ENCODE peak calls at places on chromosome 11, in four cellular contexts. One of them, this sample, is unnamed.

GRCh38 chr11:118533769-118534729 is 3.1 kb downstream of the TMEM25 start:
- DNase-seq in A549: no peak
- DNase-seq in GM13977: no peak
- DNase-seq in stimulated activated CD8-positive, alpha-beta memory T cell treated with anti-CD3 and anti-CD28 coated beads, Interleukin-4, amount 100 ng/mL, for 24 hours: no peak
- DNase-seq in this sample: no peak

GRCh38 chr11:101563166-101563565 is 20.6 kb downstream of the TRPC6 start:
- DNase-seq in A549: no peak
- DNase-seq in GM13977: no peak
- DNase-seq in stimulated activated CD8-positive, alpha-beta memory T cell treated with anti-CD3 and anti-CD28 coated beads, Interleukin-4, amount 100 ng/mL, for 24 hours: no peak
- DNase-seq in this sample: no peak

GRCh38 chr11:27217496-27217895 is 145.5 kb downstream of the CCDC34 start:
- DNase-seq in A549: no peak
- DNase-seq in GM13977: no peak
- DNase-seq in stimulated activated CD8-positive, alpha-beta memory T cell treated with anti-CD3 and anti-CD28 coated beads, Interleukin-4, amount 100 ng/mL, for 24 hours: no peak
- DNase-seq in this sample: no peak

GRCh38 chr11:78740175-78741161 is 165.8 kb upstream of the NARS2 start:
- DNase-seq in A549: no peak
- DNase-seq in GM13977: no peak
- DNase-seq in stimulated activated CD8-positive, alpha-beta memory T cell treated with anti-CD3 and anti-CD28 coated beads, Interleukin-4, amount 100 ng/mL, for 24 hours: no peak
- DNase-seq in this sample: no peak

GRCh38 chr11:7571640-7572000 is 57.8 kb downstream of the PPFIBP2 start:
- DNase-seq in A549: peak
- DNase-seq in GM13977: no peak
- DNase-seq in stimulated activated CD8-positive, alpha-beta memory T cell treated with anti-CD3 and anti-CD28 coated beads, Interleukin-4, amount 100 ng/mL, for 24 hours: no peak
- DNase-seq in this sample: no peak

GRCh38 chr11:123977731-123978347 is at the start of gene OR10S1:
- DNase-seq in A549: no peak
- DNase-seq in GM13977: no peak
- DNase-seq in stimulated activated CD8-positive, alpha-beta memory T cell treated with anti-CD3 and anti-CD28 coated beads, Interleukin-4, amount 100 ng/mL, for 24 hours: no peak
- DNase-seq in this sample: no peak

GRCh38 chr11:133921026-133921425 is 35.7 kb downstream of the IGSF9B start:
- DNase-seq in A549: no peak
- DNase-seq in GM13977: no peak
- DNase-seq in stimulated activated CD8-positive, alpha-beta memory T cell treated with anti-CD3 and anti-CD28 coated beads, Interleukin-4, amount 100 ng/mL, for 24 hours: no peak
- DNase-seq in this sample: no peak

GRCh38 chr11:10728779-10729472 is 22.1 kb upstream of the CTR9 start:
- DNase-seq in A549: no peak
- DNase-seq in GM13977: no peak
- DNase-seq in stimulated activated CD8-positive, alpha-beta memory T cell treated with anti-CD3 and anti-CD28 coated beads, Interleukin-4, amount 100 ng/mL, for 24 hours: no peak
- DNase-seq in this sample: no peak

GRCh38 chr11:66268953-66269906 is 791 bp downstream of the RAB1B start:
- DNase-seq in A549: peak
- DNase-seq in GM13977: no peak
- DNase-seq in stimulated activated CD8-positive, alpha-beta memory T cell treated with anti-CD3 and anti-CD28 coated beads, Interleukin-4, amount 100 ng/mL, for 24 hours: no peak
- DNase-seq in this sample: peak

GRCh38 chr11:111012497-111012896 is 233.0 kb upstream of the POU2AF2 start:
- DNase-seq in A549: no peak
- DNase-seq in GM13977: no peak
- DNase-seq in stimulated activated CD8-positive, alpha-beta memory T cell treated with anti-CD3 and anti-CD28 coated beads, Interleukin-4, amount 100 ng/mL, for 24 hours: no peak
- DNase-seq in this sample: no peak

GRCh38 chr11:84261707-84262106 is 975.5 kb upstream of the CCDC90B start:
- DNase-seq in A549: no peak
- DNase-seq in GM13977: peak
- DNase-seq in stimulated activated CD8-positive, alpha-beta memory T cell treated with anti-CD3 and anti-CD28 coated beads, Interleukin-4, amount 100 ng/mL, for 24 hours: no peak
- DNase-seq in this sample: no peak

GRCh38 chr11:87454246-87454645 is 416.5 kb downstream of the TMEM135 start:
- DNase-seq in A549: no peak
- DNase-seq in GM13977: no peak
- DNase-seq in stimulated activated CD8-positive, alpha-beta memory T cell treated with anti-CD3 and anti-CD28 coated beads, Interleukin-4, amount 100 ng/mL, for 24 hours: no peak
- DNase-seq in this sample: peak

GRCh38 chr11:82194521-82194920 is 539.1 kb downstream of the FAM181B start:
- DNase-seq in A549: no peak
- DNase-seq in GM13977: no peak
- DNase-seq in stimulated activated CD8-positive, alpha-beta memory T cell treated with anti-CD3 and anti-CD28 coated beads, Interleukin-4, amount 100 ng/mL, for 24 hours: no peak
- DNase-seq in this sample: no peak

GRCh38 chr11:133078591-133079179 is 453.6 kb downstream of the OPCML start:
- DNase-seq in A549: peak
- DNase-seq in GM13977: peak
- DNase-seq in stimulated activated CD8-positive, alpha-beta memory T cell treated with anti-CD3 and anti-CD28 coated beads, Interleukin-4, amount 100 ng/mL, for 24 hours: no peak
- DNase-seq in this sample: peak

GRCh38 chr11:73283316-73284035 is 11.3 kb downstream of the P2RY6 start:
- DNase-seq in A549: no peak
- DNase-seq in GM13977: no peak
- DNase-seq in stimulated activated CD8-positive, alpha-beta memory T cell treated with anti-CD3 and anti-CD28 coated beads, Interleukin-4, amount 100 ng/mL, for 24 hours: no peak
- DNase-seq in this sample: no peak

GRCh38 chr11:115657586-115657985 is 153.4 kb upstream of the CADM1 start:
- DNase-seq in A549: no peak
- DNase-seq in GM13977: no peak
- DNase-seq in stimulated activated CD8-positive, alpha-beta memory T cell treated with anti-CD3 and anti-CD28 coated beads, Interleukin-4, amount 100 ng/mL, for 24 hours: no peak
- DNase-seq in this sample: no peak

GRCh38 chr11:123517559-123518364 is 87.7 kb downstream of the GRAMD1B start:
- DNase-seq in A549: no peak
- DNase-seq in GM13977: peak
- DNase-seq in stimulated activated CD8-positive, alpha-beta memory T cell treated with anti-CD3 and anti-CD28 coated beads, Interleukin-4, amount 100 ng/mL, for 24 hours: no peak
- DNase-seq in this sample: peak

GRCh38 chr11:88297320-88298263 is 39.9 kb downstream of the CTSC start:
- DNase-seq in A549: no peak
- DNase-seq in GM13977: no peak
- DNase-seq in stimulated activated CD8-positive, alpha-beta memory T cell treated with anti-CD3 and anti-CD28 coated beads, Interleukin-4, amount 100 ng/mL, for 24 hours: no peak
- DNase-seq in this sample: no peak

GRCh38 chr11:117658809-117659208 is 138.2 kb downstream of the DSCAML1 start:
- DNase-seq in A549: no peak
- DNase-seq in GM13977: no peak
- DNase-seq in stimulated activated CD8-positive, alpha-beta memory T cell treated with anti-CD3 and anti-CD28 coated beads, Interleukin-4, amount 100 ng/mL, for 24 hours: no peak
- DNase-seq in this sample: no peak

GRCh38 chr11:35036642-35037041 is 102.3 kb upstream of the CD44 start:
- DNase-seq in A549: no peak
- DNase-seq in GM13977: no peak
- DNase-seq in stimulated activated CD8-positive, alpha-beta memory T cell treated with anti-CD3 and anti-CD28 coated beads, Interleukin-4, amount 100 ng/mL, for 24 hours: no peak
- DNase-seq in this sample: no peak

GRCh38 chr11:77122576-77123212 is 5.4 kb upstream of the MYO7A start:
- DNase-seq in A549: no peak
- DNase-seq in GM13977: no peak
- DNase-seq in stimulated activated CD8-positive, alpha-beta memory T cell treated with anti-CD3 and anti-CD28 coated beads, Interleukin-4, amount 100 ng/mL, for 24 hours: no peak
- DNase-seq in this sample: no peak

GRCh38 chr11:14082338-14082737 is 119.8 kb downstream of the SPON1 start:
- DNase-seq in A549: no peak
- DNase-seq in GM13977: no peak
- DNase-seq in stimulated activated CD8-positive, alpha-beta memory T cell treated with anti-CD3 and anti-CD28 coated beads, Interleukin-4, amount 100 ng/mL, for 24 hours: no peak
- DNase-seq in this sample: no peak

GRCh38 chr11:57614234-57614772 is 16.8 kb downstream of the SERPING1 start:
- DNase-seq in A549: no peak
- DNase-seq in GM13977: no peak
- DNase-seq in stimulated activated CD8-positive, alpha-beta memory T cell treated with anti-CD3 and anti-CD28 coated beads, Interleukin-4, amount 100 ng/mL, for 24 hours: no peak
- DNase-seq in this sample: no peak

GRCh38 chr11:47288066-47288465 is 18.1 kb downstream of the MADD start:
- DNase-seq in A549: no peak
- DNase-seq in GM13977: no peak
- DNase-seq in stimulated activated CD8-positive, alpha-beta memory T cell treated with anti-CD3 and anti-CD28 coated beads, Interleukin-4, amount 100 ng/mL, for 24 hours: no peak
- DNase-seq in this sample: no peak

GRCh38 chr11:62922653-62923371 is 1.6 kb upstream of the CHRM1 start:
- DNase-seq in A549: peak
- DNase-seq in GM13977: peak
- DNase-seq in stimulated activated CD8-positive, alpha-beta memory T cell treated with anti-CD3 and anti-CD28 coated beads, Interleukin-4, amount 100 ng/mL, for 24 hours: no peak
- DNase-seq in this sample: peak

GRCh38 chr11:57379732-57380131 is 1.2 kb downstream of the PRG3 start:
- DNase-seq in A549: no peak
- DNase-seq in GM13977: no peak
- DNase-seq in stimulated activated CD8-positive, alpha-beta memory T cell treated with anti-CD3 and anti-CD28 coated beads, Interleukin-4, amount 100 ng/mL, for 24 hours: no peak
- DNase-seq in this sample: no peak

GRCh38 chr11:2252018-2252417 is 18.4 kb downstream of the ASCL2 start:
- DNase-seq in A549: no peak
- DNase-seq in GM13977: no peak
- DNase-seq in stimulated activated CD8-positive, alpha-beta memory T cell treated with anti-CD3 and anti-CD28 coated beads, Interleukin-4, amount 100 ng/mL, for 24 hours: no peak
- DNase-seq in this sample: no peak

GRCh38 chr11:117034901-117035300 is 63.3 kb downstream of the SIK3 start:
- DNase-seq in A549: no peak
- DNase-seq in GM13977: no peak
- DNase-seq in stimulated activated CD8-positive, alpha-beta memory T cell treated with anti-CD3 and anti-CD28 coated beads, Interleukin-4, amount 100 ng/mL, for 24 hours: no peak
- DNase-seq in this sample: no peak

GRCh38 chr11:73995731-73996130 is 13.1 kb upstream of the UCP2 start:
- DNase-seq in A549: no peak
- DNase-seq in GM13977: no peak
- DNase-seq in stimulated activated CD8-positive, alpha-beta memory T cell treated with anti-CD3 and anti-CD28 coated beads, Interleukin-4, amount 100 ng/mL, for 24 hours: no peak
- DNase-seq in this sample: no peak

GRCh38 chr11:76716268-76716667 is 45.7 kb upstream of the LRRC32 start:
- DNase-seq in A549: no peak
- DNase-seq in GM13977: no peak
- DNase-seq in stimulated activated CD8-positive, alpha-beta memory T cell treated with anti-CD3 and anti-CD28 coated beads, Interleukin-4, amount 100 ng/mL, for 24 hours: no peak
- DNase-seq in this sample: no peak

GRCh38 chr11:36060926-36061325 is 117.1 kb downstream of the LDLRAD3 start:
- DNase-seq in A549: no peak
- DNase-seq in GM13977: no peak
- DNase-seq in stimulated activated CD8-positive, alpha-beta memory T cell treated with anti-CD3 and anti-CD28 coated beads, Interleukin-4, amount 100 ng/mL, for 24 hours: no peak
- DNase-seq in this sample: no peak

GRCh38 chr11:112811781-112812180 is 149.4 kb upstream of the NCAM1 start:
- DNase-seq in A549: no peak
- DNase-seq in GM13977: no peak
- DNase-seq in stimulated activated CD8-positive, alpha-beta memory T cell treated with anti-CD3 and anti-CD28 coated beads, Interleukin-4, amount 100 ng/mL, for 24 hours: no peak
- DNase-seq in this sample: no peak

GRCh38 chr11:69212121-69213110 is 56.7 kb downstream of the SMIM38 start:
- DNase-seq in A549: no peak
- DNase-seq in GM13977: no peak
- DNase-seq in stimulated activated CD8-positive, alpha-beta memory T cell treated with anti-CD3 and anti-CD28 coated beads, Interleukin-4, amount 100 ng/mL, for 24 hours: no peak
- DNase-seq in this sample: no peak

GRCh38 chr11:36156486-36157150 is 132.6 kb downstream of the COMMD9 start:
- DNase-seq in A549: no peak
- DNase-seq in GM13977: no peak
- DNase-seq in stimulated activated CD8-positive, alpha-beta memory T cell treated with anti-CD3 and anti-CD28 coated beads, Interleukin-4, amount 100 ng/mL, for 24 hours: no peak
- DNase-seq in this sample: no peak

GRCh38 chr11:132126973-132127900 is 756.8 kb downstream of the NTM start:
- DNase-seq in A549: no peak
- DNase-seq in GM13977: peak
- DNase-seq in stimulated activated CD8-positive, alpha-beta memory T cell treated with anti-CD3 and anti-CD28 coated beads, Interleukin-4, amount 100 ng/mL, for 24 hours: no peak
- DNase-seq in this sample: peak

GRCh38 chr11:36753960-36754359 is 155.9 kb upstream of the RAG2 start:
- DNase-seq in A549: no peak
- DNase-seq in GM13977: no peak
- DNase-seq in stimulated activated CD8-positive, alpha-beta memory T cell treated with anti-CD3 and anti-CD28 coated beads, Interleukin-4, amount 100 ng/mL, for 24 hours: no peak
- DNase-seq in this sample: no peak